ENCODE peak calls at places on chromosomes 1 and 21, in seven cellular contexts. E is heart left ventricle; H is CD4-positive, alpha-beta memory T cell; O is DND-41; U is tibial nerve; V is body of pancreas; A is cardiac muscle cell. N is an unnamed sample.

GRCh38 chr1:38940339-38941047 is 1.1 kb downstream of the RHBDL2 start:
- DNase-seq in E (no peak), H (no peak), O (no peak), U (no peak), V (no peak), A (no peak), N (no peak)

GRCh38 chr1:21814981-21815583 is 3.0 kb downstream of the LDLRAD2 start:
- DNase-seq in E (no peak), H (no peak), O (no peak), U (no peak), V (no peak), A (no peak), N (no peak)

GRCh38 chr1:101136739-101137138 is 100.1 kb upstream of the S1PR1 start:
- DNase-seq in E (no peak), H (no peak), O (no peak), U (no peak), V (no peak), A (peak; percentile 54), N (peak; percentile 34)

GRCh38 chr1:94962745-94963265 is 35.9 kb upstream of the CNN3 start:
- DNase-seq in E (no peak), H (no peak), O (peak; percentile 73), U (no peak), V (peak; percentile 21), A (peak; percentile 78), N (no peak)

GRCh38 chr1:245437401-245437800 is 282.6 kb downstream of the KIF26B start:
- DNase-seq in E (no peak), H (no peak), O (no peak), U (no peak), V (no peak), A (no peak), N (no peak)

GRCh38 chr1:54459714-54460113 is 53.5 kb upstream of the SSBP3 start:
- DNase-seq in E (no peak), H (no peak), O (peak; percentile 91), U (no peak), V (no peak), A (no peak), N (no peak)

GRCh38 chr1:156910309-156910782 is 10.1 kb upstream of the LRRC71 start:
- DNase-seq in E (peak; percentile 60), H (peak; percentile 51), O (peak; percentile 66), U (no peak), V (peak; percentile 52), A (no peak), N (no peak)

GRCh38 chr1:61116421-61116820 is 34.1 kb downstream of the NFIA start:
- DNase-seq in E (no peak), H (no peak), O (no peak), U (no peak), V (no peak), A (no peak), N (no peak)

GRCh38 chr1:29631361-29631760 is 395.0 kb downstream of the PTPRU start:
- DNase-seq in E (no peak), H (no peak), O (no peak), U (no peak), V (no peak), A (no peak), N (peak; percentile 10)

GRCh38 chr1:34845131-34845901 is 14.2 kb downstream of the SMIM12 start:
- DNase-seq in E (no peak), H (no peak), O (no peak), U (no peak), V (no peak), A (no peak), N (no peak)

GRCh38 chr21:36297555-36297937 is 22.5 kb upstream of the MORC3 start:
- DNase-seq in E (no peak), H (no peak), O (no peak), U (no peak), V (no peak), A (no peak), N (no peak)

GRCh38 chr1:56868761-56869160 is 14.2 kb downstream of the C8A start:
- DNase-seq in E (no peak), H (no peak), O (no peak), U (no peak), V (no peak), A (no peak), N (no peak)

GRCh38 chr1:20261095-20261494 is 29.6 kb upstream of the VWA5B1 start:
- DNase-seq in E (no peak), H (no peak), O (no peak), U (no peak), V (no peak), A (no peak), N (no peak)

GRCh38 chr1:27658951-27659496 is 13.0 kb downstream of the IFI6 start:
- DNase-seq in E (no peak), H (peak; percentile 57), O (peak; percentile 80), U (no peak), V (no peak), A (peak; percentile 69), N (peak; percentile 26)

GRCh38 chr1:83555871-83556270 is 443.1 kb downstream of the TTLL7 start:
- DNase-seq in E (no peak), H (no peak), O (no peak), U (no peak), V (no peak), A (no peak), N (no peak)

GRCh38 chr1:44326066-44326701 is 28.9 kb downstream of the ERI3 start:
- DNase-seq in E (no peak), H (no peak), O (no peak), U (no peak), V (no peak), A (peak; percentile 14), N (no peak)

GRCh38 chr1:197954718-197955418 is 37.7 kb downstream of the LHX9 start:
- DNase-seq in E (no peak), H (no peak), O (no peak), U (no peak), V (peak; percentile 35), A (peak; percentile 24), N (no peak)

GRCh38 chr1:58727363-58727762 is 27.5 kb upstream of the MYSM1 start:
- DNase-seq in E (no peak), H (no peak), O (no peak), U (no peak), V (no peak), A (peak; percentile 66), N (peak; percentile 81)
- H3K4me3 ChIP-seq in E (no peak overlapping the region), H (no peak overlapping the region), O (no peak overlapping the region), U (no peak overlapping the region), V (no peak overlapping the region), A (no peak overlapping the region), N (no peak overlapping the region)

GRCh38 chr1:184669400-184669799 is 85.3 kb downstream of the EDEM3 start:
- DNase-seq in E (no peak), H (no peak), O (no peak), U (no peak), V (no peak), A (no peak), N (no peak)
- H3K4me3 ChIP-seq in E (no peak overlapping the region), H (no peak overlapping the region), O (no peak overlapping the region), U (no peak overlapping the region), V (no peak overlapping the region), A (no peak overlapping the region), N (no peak overlapping the region)

GRCh38 chr21:16533692-16534407 is 804.1 kb downstream of the USP25 start:
- DNase-seq in E (no peak), H (no peak), O (no peak), U (peak; percentile 24), V (no peak), A (no peak), N (no peak)
- H3K4me3 ChIP-seq in E (peak overlapping the region; percentile 55), H (no peak overlapping the region), O (no peak overlapping the region), U (peak overlapping the region; percentile 56), V (peak overlapping the region; percentile 5), A (no peak overlapping the region), N (peak overlapping the region; percentile 51)

GRCh38 chr1:3067301-3067670 is 1.7 kb upstream of the PRDM16 start:
- DNase-seq in E (no peak), H (no peak), O (no peak), U (no peak), V (no peak), A (no peak), N (no peak)
- H3K4me3 ChIP-seq in E (peak overlapping the region; percentile 90), H (no peak overlapping the region), O (no peak overlapping the region), U (peak overlapping the region; percentile 87), V (no peak overlapping the region), A (peak overlapping the region; percentile 80), N (no peak overlapping the region)

DNA sequence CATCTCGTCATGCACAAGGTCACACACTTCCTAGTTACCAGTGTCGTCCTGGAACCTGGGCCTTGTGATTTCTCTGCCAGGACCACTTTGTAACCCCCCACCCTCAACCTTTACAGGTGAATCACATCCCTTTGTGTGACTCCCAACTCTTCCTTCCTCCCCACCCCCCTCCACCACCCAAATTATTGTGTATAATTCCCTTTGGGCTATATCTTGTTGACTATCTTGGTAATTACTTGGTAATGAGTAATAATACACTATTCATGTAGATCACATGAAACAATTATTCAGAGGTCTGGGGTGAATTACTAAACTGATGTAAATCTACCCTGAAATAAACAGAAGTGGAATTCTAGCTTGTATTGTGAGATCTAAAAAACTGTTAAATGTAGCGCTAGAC is 1.7 kb downstream of the KCNK1 start:
- DNase-seq in E (no peak), H (no peak), O (no peak), U (no peak), V (no peak), A (no peak), N (no peak)
- H3K4me3 ChIP-seq in E (peak overlapping the region; percentile 78), H (no peak overlapping the region), O (no peak overlapping the region), U (peak overlapping the region; percentile 65), V (no peak overlapping the region), A (peak overlapping the region; percentile 61), N (no peak overlapping the region)

GRCh38 chr21:34074283-34075098 is 1.1 kb downstream of the MRPS6 start:
- DNase-seq in E (no peak), H (no peak), O (no peak), U (no peak), V (no peak), A (peak; percentile 9), N (no peak)
- H3K4me3 ChIP-seq in E (peak overlapping the region; percentile 93), H (peak overlapping the region; percentile 37), O (peak overlapping the region; percentile 94), U (peak overlapping the region; percentile 81), V (peak overlapping the region; percentile 2), A (peak overlapping the region; percentile 77), N (peak overlapping the region; percentile 81)

GRCh38 chr1:32179443-32180185 is at the start of gene TXLNA:
- DNase-seq in E (peak; percentile 98), H (peak; percentile 88), O (peak; percentile 93), U (peak; percentile 92), V (peak; percentile 92), A (peak; percentile 96), N (peak; percentile 85)

GRCh38 chr1:32181563-32181962 is 2.1 kb downstream of the TXLNA start:
- DNase-seq in E (no peak), H (no peak), O (no peak), U (no peak), V (no peak), A (no peak), N (no peak)

GRCh38 chr1:32181065-32181464 is 1.6 kb downstream of the TXLNA start:
- DNase-seq in E (no peak), H (no peak), O (no peak), U (no peak), V (no peak), A (no peak), N (no peak)

GRCh38 chr1:32180186-32181060 is 948 bp downstream of the TXLNA start:
- DNase-seq in E (peak; percentile 80), H (peak; percentile 51), O (peak; percentile 52), U (peak; percentile 24), V (peak; percentile 52), A (peak; percentile 68), N (peak; percentile 29)

GRCh38 chr1:32182060-32182459 is 2.6 kb downstream of the TXLNA start:
- DNase-seq in E (no peak), H (no peak), O (no peak), U (no peak), V (no peak), A (no peak), N (no peak)
- H3K4me3 ChIP-seq in E (peak overlapping the region; percentile 75), H (no peak overlapping the region), O (no peak overlapping the region), U (no peak overlapping the region), V (no peak overlapping the region), A (no peak overlapping the region), N (peak overlapping the region; percentile 15)

N was measured in brain microvascular endothelial cell.